ENCODE peak calls at places on chromosomes 16 and 17, in five cellular contexts. U, R, W, C and T are unnamed samples.

GRCh38 chr17:15999974-16000827 is 577 bp downstream of the TTC19 start:
- DNase-seq in R (peak; percentile 22), C (peak; percentile 55), U (no peak), W (no peak), T (peak; percentile 61)

GRCh38 chr17:1034652-1035210 is 37.8 kb downstream of the TIMM22 start:
- DNase-seq in R (no peak), C (no peak), U (no peak), W (no peak), T (no peak)

GRCh38 chr17:31559647-31560501 is 168.4 kb downstream of the RAB11FIP4 start:
- DNase-seq in U (peak; percentile 65), R (no peak), C (peak; percentile 69), W (no peak), T (peak; percentile 53)

GRCh38 chr16:69514366-69514765 is 51.4 kb upstream of the NFAT5 start:
- DNase-seq in C (no peak), R (no peak), W (no peak), U (no peak), T (peak; percentile 49)

GRCh38 chr17:44754276-44754675 is 4.5 kb upstream of the ADAM11 start:
- DNase-seq in U (no peak), W (no peak), R (no peak), C (no peak), T (no peak)

GRCh38 chr17:64780096-64781012 is 118.2 kb upstream of the SMURF2 start:
- DNase-seq in U (peak; percentile 87), R (no peak), C (peak; percentile 62), W (no peak), T (peak; percentile 95)

GRCh38 chr16:21646721-21647561 is 5.5 kb downstream of the IGSF6 start:
- DNase-seq in C (peak; percentile 86), U (no peak), R (no peak), W (no peak), T (no peak)

GRCh38 chr16:84973226-84973625 is 38.1 kb downstream of the ZDHHC7 start:
- DNase-seq in C (no peak), U (no peak), R (no peak), W (no peak), T (no peak)

GRCh38 chr16:68227183-68227793 is 8.6 kb downstream of the ESRP2 start:
- DNase-seq in R (no peak), W (no peak), U (no peak), C (peak; percentile 38), T (no peak)

GRCh38 chr16:74296120-74296464 is 522 bp upstream of the PSMD7 start:
- DNase-seq in R (no peak), C (no peak), W (peak; percentile 12), U (no peak), T (no peak)

GRCh38 chr17:56064506-56064905 is 88.8 kb upstream of the ANKFN1 start:
- DNase-seq in C (no peak), U (peak; percentile 46), W (no peak), R (no peak), T (peak; percentile 94)

GRCh38 chr16:17939052-17939673 is 397.4 kb downstream of the NPIPA8 start:
- DNase-seq in R (no peak), C (no peak), W (no peak), U (no peak), T (no peak)

GRCh38 chr16:65889533-65889966 is 476.9 kb upstream of the CDH5 start:
- DNase-seq in U (no peak), R (peak; percentile 7), W (no peak), C (no peak), T (no peak)

GRCh38 chr16:73066927-73067670 is 19.2 kb upstream of the ZFHX3 start:
- DNase-seq in C (peak; percentile 82), U (peak; percentile 65), W (no peak), R (peak; percentile 75), T (no peak)

GRCh38 chr16:24471616-24472015 is 67.8 kb upstream of the RBBP6 start:
- DNase-seq in U (no peak), R (no peak), W (no peak), C (no peak), T (no peak)

GRCh38 chr16:22324787-22325597 is 27.8 kb downstream of the POLR3E start:
- DNase-seq in W (no peak), R (no peak), C (no peak), U (no peak), T (no peak)

GRCh38 chr16:75065149-75065807 is 51.3 kb downstream of the LDHD start:
- DNase-seq in C (no peak), R (no peak), U (no peak), W (no peak), T (no peak)

GRCh38 chr17:7852919-7853692 is 1.8 kb upstream of the TMEM88 start:
- DNase-seq in U (peak; percentile 78), C (no peak), R (no peak), W (no peak), T (no peak)

GRCh38 chr16:22641030-22641671 is 130.5 kb downstream of the NPIPB5 start:
- DNase-seq in C (peak; percentile 19), W (peak; percentile 38), R (peak; percentile 49), U (peak; percentile 69), T (peak; percentile 52)

GRCh38 chr17:19023209-19023999 is 18.8 kb upstream of the FAM83G start:
- DNase-seq in W (no peak), C (no peak), U (no peak), R (no peak), T (no peak)

GRCh38 chr16:80681436-80681835 is 123.0 kb downstream of the CDYL2 start:
- DNase-seq in W (no peak), R (no peak), C (no peak), U (no peak), T (no peak)

GRCh38 chr17:74778960-74779359 is 2.8 kb upstream of the NAT9 start:
- DNase-seq in U (no peak), W (no peak), R (peak; percentile 72), C (peak; percentile 77), T (peak; percentile 51)

GRCh38 chr17:63445065-63445464 is 1.0 kb downstream of the CYB561 start:
- DNase-seq in W (no peak), R (no peak), U (no peak), C (no peak), T (no peak)
- H3K4me3 ChIP-seq in W (no peak overlapping the region), R (no peak overlapping the region), U (peak overlapping the region; percentile 74), C (peak overlapping the region; percentile 82), T (no peak overlapping the region)

DNA sequence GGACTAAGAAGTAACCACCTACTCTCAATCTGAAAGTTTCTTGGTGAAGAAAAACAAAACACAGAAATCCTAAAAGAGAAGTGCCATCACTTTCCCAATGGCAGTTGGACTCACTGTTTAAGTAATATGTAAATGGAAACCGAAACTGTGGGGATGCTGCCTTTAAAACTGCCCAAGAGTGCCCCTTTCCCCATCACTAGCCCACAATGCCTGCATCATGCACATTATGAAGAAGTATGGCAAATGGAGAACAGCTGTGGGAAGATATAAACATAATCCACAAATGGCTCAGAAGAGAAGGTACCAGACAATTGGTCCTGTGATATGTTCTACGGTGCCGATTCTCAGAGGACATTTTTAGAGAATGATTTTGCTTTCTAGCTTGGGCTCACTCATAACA is 33.5 kb upstream of the SLC6A2 start:
- DNase-seq in U (no peak), C (no peak), R (no peak), W (no peak), T (no peak)
- H3K14ac ChIP-seq in U (no peak overlapping the region), C (no peak overlapping the region), R (no peak overlapping the region), W (no peak overlapping the region), T (no peak overlapping the region)

DNA sequence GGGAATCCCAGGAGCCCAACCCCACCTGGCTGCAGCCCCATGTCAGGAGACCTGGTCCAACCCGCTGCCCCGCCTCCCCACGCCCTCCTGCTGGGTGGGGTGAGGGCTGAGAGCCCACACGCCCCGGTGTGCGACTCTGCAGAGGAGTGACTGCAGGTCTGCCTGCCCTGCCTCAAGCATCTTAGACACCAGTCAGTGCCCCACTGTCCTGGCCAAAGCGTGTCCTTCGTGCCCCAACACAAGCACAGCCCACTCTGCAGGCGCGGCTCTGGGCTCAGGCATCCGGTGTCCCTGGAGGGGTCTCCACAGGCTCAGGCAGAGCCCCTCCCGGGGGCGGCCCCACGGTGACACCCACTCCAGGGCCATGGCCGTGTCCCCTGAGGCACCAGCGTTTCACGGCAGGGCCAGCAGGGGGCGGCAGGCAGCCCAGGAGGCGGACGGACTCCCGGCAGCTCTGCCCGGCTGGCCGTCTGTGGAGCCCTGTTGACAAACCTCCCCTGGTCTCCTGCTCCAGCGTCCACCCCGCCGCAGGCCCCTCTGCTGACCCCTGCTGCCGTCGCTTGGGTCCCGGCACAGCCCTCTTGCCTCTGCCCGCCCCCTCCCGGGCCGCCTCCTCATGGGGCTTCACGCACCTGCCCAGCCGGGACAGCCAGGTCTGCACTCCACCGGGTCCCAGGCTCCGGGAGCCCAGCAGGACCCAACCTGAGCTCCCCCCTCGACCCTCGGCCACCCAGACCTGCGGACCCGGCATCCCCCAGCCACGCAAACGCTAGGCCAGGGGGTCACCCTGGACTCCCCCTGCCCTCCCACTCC is 8.6 kb upstream of the UBE2I start:
- DNase-seq in W (peak; percentile 57), C (peak; percentile 54), R (peak; percentile 22), U (peak; percentile 94), T (peak; percentile 47)
- H3K4me3 ChIP-seq in W (no peak overlapping the region), C (no peak overlapping the region), R (no peak overlapping the region), U (peak overlapping the region; percentile 29), T (no peak overlapping the region)

GRCh38 chr16:79599256-79599836 is 1.2 kb downstream of the MAF start:
- DNase-seq in W (no peak), R (no peak), U (peak; percentile 69), C (no peak), T (peak; percentile 30)

GRCh38 chr16:79599837-79600635 is 501 bp downstream of the MAF start:
- DNase-seq in U (peak; percentile 77), W (peak; percentile 77), C (peak; percentile 65), R (no peak), T (peak; percentile 53)

GRCh38 chr16:79601978-79602609 is 1.6 kb upstream of the MAF start:
- DNase-seq in C (peak; percentile 88), W (peak; percentile 91), R (peak; percentile 38), U (peak; percentile 89), T (peak; percentile 80)

GRCh38 chr16:79601092-79601977 is 798 bp upstream of the MAF start:
- DNase-seq in U (no peak), C (peak; percentile 73), W (peak; percentile 45), R (no peak), T (peak; percentile 30)

GRCh38 chr16:79600636-79601091 is at the start of gene MAF:
- DNase-seq in W (peak; percentile 87), R (peak; percentile 24), C (peak; percentile 97), U (peak; percentile 86), T (peak; percentile 68)
- H3K14ac ChIP-seq in W (no peak within 1 kb of the TSS), R (no peak within 1 kb of the TSS), C (peak within 1 kb of the TSS; percentile 99), U (no peak within 1 kb of the TSS), T (peak within 1 kb of the TSS; percentile 73)